ENCODE peak calls at places on chromosomes 16 and 17, in five cellular contexts. X, D, A, K and W are unnamed samples.

GRCh38 chr17:8687732-8688131 is 56.9 kb downstream of the CCDC42 start:
- DNase-seq in A (no peak), X (no peak), K (no peak), D (no peak), W (no peak)

GRCh38 chr17:56440391-56440790 is 153.1 kb upstream of the NOG start:
- DNase-seq in A (no peak), K (no peak), X (no peak), D (no peak), W (no peak)

GRCh38 chr16:50627419-50627818 is 53.7 kb downstream of the SNX20 start:
- DNase-seq in A (peak; percentile 48), K (no peak), X (no peak), D (no peak), W (no peak)

GRCh38 chr17:752620-753219 is 656 bp upstream of the GEMIN4 start:
- DNase-seq in X (no peak), D (peak; percentile 26), A (peak; percentile 60), K (peak; percentile 88), W (no peak)

GRCh38 chr16:29962344-29962994 is 590 bp downstream of the TMEM219 start:
- DNase-seq in D (no peak), K (no peak), A (peak; percentile 48), X (no peak), W (no peak)

GRCh38 chr17:34782271-34782670 is 179.0 kb downstream of the CCT6B start:
- DNase-seq in K (no peak), D (no peak), X (no peak), A (no peak), W (no peak)

GRCh38 chr16:3467920-3468319 is 24.4 kb downstream of the NAA60 start:
- DNase-seq in A (no peak), X (no peak), K (no peak), D (no peak), W (no peak)

GRCh38 chr16:87098361-87098760 is 218.8 kb downstream of the C16orf95 start:
- DNase-seq in D (no peak), K (no peak), X (peak; percentile 25), A (no peak), W (no peak)

GRCh38 chr17:68515238-68515637 is 3.0 kb downstream of the PRKAR1A start:
- DNase-seq in D (no peak), K (no peak), X (no peak), A (no peak), W (no peak)

GRCh38 chr17:53924530-53925455 is 102.1 kb downstream of the KIF2B start:
- DNase-seq in A (no peak), D (no peak), X (no peak), K (no peak), W (no peak)

GRCh38 chr16:64412578-64413280 is 709.1 kb downstream of the CDH11 start:
- DNase-seq in A (no peak), K (no peak), X (no peak), D (no peak), W (no peak)

GRCh38 chr17:83101805-83102480 is 22.5 kb downstream of the METRNL start:
- DNase-seq in X (no peak), D (no peak), A (peak; percentile 82), K (peak; percentile 77), W (no peak)

DNA sequence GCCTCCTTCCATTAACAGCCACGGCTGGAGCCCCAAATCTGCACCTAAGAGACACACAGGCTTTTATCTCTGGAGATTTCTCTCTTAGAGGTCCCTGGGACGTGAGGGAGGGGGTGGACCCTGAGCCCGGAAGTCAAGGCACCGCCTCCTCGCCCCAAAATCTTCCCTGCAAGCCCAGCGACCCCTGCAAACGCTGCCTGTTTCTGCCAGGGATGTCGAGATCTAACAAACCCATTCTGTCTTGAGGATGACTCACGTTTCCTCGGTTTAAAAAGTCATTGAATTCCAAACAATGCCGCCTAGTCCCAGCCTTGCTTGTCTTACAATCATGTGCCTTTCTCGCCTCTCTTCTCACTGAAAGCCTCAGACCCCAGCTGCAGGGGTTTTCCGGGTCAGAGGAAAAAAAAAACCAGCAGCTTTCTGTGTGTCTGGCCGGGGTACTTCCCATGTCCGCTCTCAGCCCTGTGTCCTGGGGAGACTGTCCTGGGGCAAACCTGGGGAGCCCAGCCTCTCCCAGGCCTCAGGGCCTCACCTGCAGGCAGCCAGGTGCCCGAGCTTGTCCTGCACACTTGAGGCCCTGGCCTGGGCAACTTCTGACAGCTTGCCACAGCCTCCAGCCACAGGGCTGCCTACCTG is 15.4 kb downstream of the ARL2BP start:
- DNase-seq in A (peak; percentile 7), K (peak; percentile 41), D (peak; percentile 60), X (no peak), W (peak; percentile 43)
- H3K4me3 ChIP-seq in A (no peak overlapping the region), K (no peak overlapping the region), D (no peak overlapping the region), X (no peak overlapping the region), W (no peak overlapping the region)

GRCh38 chr17:75793453-75793852 is 8.8 kb downstream of the UNK start:
- DNase-seq in X (no peak), A (no peak), K (no peak), D (no peak), W (no peak)

GRCh38 chr17:75795820-75796607 is 11.4 kb downstream of the UNK start:
- DNase-seq in A (no peak), K (peak; percentile 4), D (no peak), X (no peak), W (no peak)

GRCh38 chr17:75799402-75799801 is 14.8 kb downstream of the UNK start:
- DNase-seq in X (no peak), A (no peak), K (no peak), D (no peak), W (no peak)
- TF ChIP-seq CTCF in X (no peak), A (no peak), K (no peak), D (no peak), W (no peak)

GRCh38 chr16:67163164-67163902 is 1.2 kb upstream of the HSF4 start:
- DNase-seq in A (no peak), D (no peak), K (no peak), X (no peak), W (no peak)

GRCh38 chr16:67162439-67163163 is 1.9 kb upstream of the HSF4 start:
- DNase-seq in D (no peak), X (no peak), K (no peak), A (no peak), W (no peak)

GRCh38 chr16:67165121-67166034 is 833 bp downstream of the HSF4 start:
- DNase-seq in A (no peak), X (no peak), K (no peak), D (no peak), W (no peak)

GRCh38 chr16:67164599-67165061 is at the start of gene HSF4:
- DNase-seq in A (peak; percentile 79), X (no peak), K (peak; percentile 78), D (no peak), W (no peak)

DNA sequence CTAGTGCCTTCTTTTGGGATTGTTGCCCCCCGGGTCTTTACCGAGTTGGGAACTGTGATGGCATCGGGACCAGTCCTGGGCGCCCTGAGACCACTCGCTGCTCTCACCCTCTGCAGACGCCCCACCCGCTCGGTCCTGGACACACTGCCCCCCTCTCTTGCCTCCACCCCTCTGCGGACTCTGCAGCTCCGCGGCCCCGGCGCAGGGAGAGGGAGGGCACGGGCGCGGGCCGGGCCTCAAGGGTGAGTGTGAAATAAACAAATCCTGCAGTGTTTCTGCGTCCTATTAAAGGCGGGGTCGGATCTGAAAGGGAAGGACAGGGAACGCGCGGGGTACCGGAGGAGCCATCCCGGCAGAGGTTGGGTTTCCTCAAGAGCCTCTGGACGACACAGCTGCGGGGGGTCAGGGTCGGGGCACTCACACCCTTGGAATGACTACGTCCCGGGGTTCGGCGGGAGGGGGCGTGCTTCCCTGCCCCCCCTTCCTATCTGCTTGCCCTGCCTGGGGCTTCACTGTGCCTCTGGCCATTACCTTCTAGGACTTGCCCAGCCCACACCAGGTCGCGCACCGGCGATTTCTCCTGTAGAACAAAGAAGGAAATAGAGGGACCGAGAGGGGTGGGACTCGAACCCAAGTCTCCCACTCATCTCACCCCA is 514 bp upstream of the HSF4 start:
- DNase-seq in A (no peak), X (no peak), K (no peak), D (no peak), W (no peak)
- H3K4me3 ChIP-seq in A (peak overlapping the region; percentile 29), X (peak overlapping the region; percentile 44), K (peak overlapping the region; percentile 54), D (peak overlapping the region; percentile 18), W (peak overlapping the region; percentile 15)

GRCh38 chr16:88458773-88459235 is 5.7 kb downstream of the ZFPM1 start:
- DNase-seq in X (no peak), K (no peak), D (no peak), A (no peak), W (no peak)

GRCh38 chr16:88454315-88455057 is 1.4 kb downstream of the ZFPM1 start:
- DNase-seq in D (no peak), X (no peak), K (no peak), A (peak; percentile 64), W (no peak)

GRCh38 chr16:88455610-88456355 is 2.7 kb downstream of the ZFPM1 start:
- DNase-seq in X (no peak), A (peak; percentile 61), D (no peak), K (no peak), W (no peak)

GRCh38 chr16:88458039-88458772 is 5.1 kb downstream of the ZFPM1 start:
- DNase-seq in A (no peak), X (no peak), D (no peak), K (no peak), W (no peak)

GRCh38 chr16:88456356-88457292 is 3.5 kb downstream of the ZFPM1 start:
- DNase-seq in A (no peak), K (no peak), X (no peak), D (no peak), W (no peak)
- TF ChIP-seq CTCF in A (no peak), K (no peak), X (no peak), D (no peak), W (no peak)

GRCh38 chr16:79876332-79876730 is 275.8 kb upstream of the MAF start:
- DNase-seq in K (no peak), D (no peak), X (no peak), A (no peak), W (no peak)
- H3K4me3 ChIP-seq in K (no peak overlapping the region), D (no peak overlapping the region), X (no peak overlapping the region), A (no peak overlapping the region), W (no peak overlapping the region)